ENCODE peak calls at places on chromosome 2, in nine cellular contexts. V, L, O, E, S, F, D, W and X are unnamed samples.

GRCh38 chr2:41941831-41942230 is 106.0 kb upstream of the PKDCC start:
- DNase-seq in S (no peak), O (no peak), D (no peak), F (no peak), V (no peak), L (no peak), E (no peak), W (no peak), X (no peak)

GRCh38 chr2:190180313-190181065 is 118.0 kb upstream of the MSTN start:
- DNase-seq in W (peak; percentile 49), F (peak; percentile 82), L (peak; percentile 68), E (no peak), D (peak; percentile 84), V (no peak), O (peak; percentile 65), S (peak; percentile 10), X (peak; percentile 61)

GRCh38 chr2:222943820-222944219 is 83.0 kb downstream of the ACSL3 start:
- DNase-seq in L (no peak), E (peak; percentile 63), D (no peak), S (peak; percentile 48), V (no peak), W (no peak), O (peak; percentile 50), F (no peak), X (peak; percentile 46)

GRCh38 chr2:135052042-135052876 is at the start of gene RAB3GAP1:
- DNase-seq in O (peak; percentile 95), S (peak; percentile 83), W (peak; percentile 90), D (peak; percentile 81), F (peak; percentile 93), E (peak; percentile 83), V (peak; percentile 84), L (peak; percentile 54), X (peak; percentile 93)

GRCh38 chr2:45896281-45896680 is 244.8 kb downstream of the PRKCE start:
- DNase-seq in O (no peak), S (no peak), D (no peak), W (no peak), V (no peak), F (no peak), L (no peak), E (no peak), X (peak; percentile 52)

GRCh38 chr2:216724190-216724589 is 28.8 kb upstream of the IGFBP5 start:
- DNase-seq in E (no peak), O (no peak), L (no peak), S (no peak), V (no peak), F (no peak), W (no peak), D (no peak), X (no peak)

GRCh38 chr2:217207387-217208010 is 347.6 kb upstream of the TNP1 start:
- DNase-seq in F (peak; percentile 14), E (no peak), D (no peak), O (no peak), W (no peak), S (no peak), V (no peak), L (no peak), X (no peak)

GRCh38 chr2:97740590-97741182 is 27.3 kb downstream of the ZAP70 start:
- DNase-seq in E (peak; percentile 14), V (no peak), O (peak; percentile 65), W (peak; percentile 23), D (no peak), F (peak; percentile 79), L (no peak), S (peak; percentile 34), X (peak; percentile 23)

GRCh38 chr2:237774811-237775553 is 23.6 kb upstream of the RBM44 start:
- DNase-seq in S (peak; percentile 63), D (no peak), E (peak; percentile 50), V (peak; percentile 14), F (peak; percentile 75), L (no peak), O (peak; percentile 67), W (peak; percentile 69), X (peak; percentile 66)

GRCh38 chr2:134300585-134300984 is 46.7 kb downstream of the MGAT5 start:
- DNase-seq in O (no peak), E (no peak), W (peak; percentile 11), F (no peak), V (no peak), D (no peak), S (no peak), L (no peak), X (no peak)

GRCh38 chr2:191620144-191620543 is 57.8 kb upstream of the NABP1 start:
- DNase-seq in L (no peak), O (peak; percentile 59), E (peak; percentile 64), V (no peak), W (no peak), S (no peak), D (no peak), F (no peak), X (peak; percentile 56)

GRCh38 chr2:74328074-74328473 is 15.1 kb downstream of the SLC4A5 start:
- DNase-seq in S (no peak), E (no peak), W (no peak), V (no peak), O (no peak), L (no peak), D (no peak), F (no peak), X (no peak)

GRCh38 chr2:242015366-242016065 is 146.0 kb downstream of the RTP5 start:
- DNase-seq in V (no peak), S (no peak), F (no peak), O (no peak), E (no peak), W (no peak), L (peak; percentile 6), D (no peak), X (no peak)

GRCh38 chr2:223101340-223102039 is 49.5 kb downstream of the KCNE4 start:
- DNase-seq in E (peak; percentile 55), F (peak; percentile 95), D (no peak), O (peak; percentile 57), V (no peak), S (peak; percentile 53), W (peak; percentile 51), L (no peak), X (peak; percentile 23)

GRCh38 chr2:950627-950992 is at the start of gene SNTG2:
- DNase-seq in V (peak; percentile 47), S (no peak), O (peak; percentile 43), W (no peak), E (no peak), D (peak; percentile 56), L (no peak), F (peak; percentile 36), X (peak; percentile 76)

GRCh38 chr2:951224-952006 is 766 bp downstream of the SNTG2 start:
- DNase-seq in S (no peak), W (no peak), E (no peak), D (no peak), V (no peak), L (no peak), O (peak; percentile 6), F (peak; percentile 48), X (no peak)

GRCh38 chr2:949894-950626 is 589 bp upstream of the SNTG2 start:
- DNase-seq in L (no peak), F (peak; percentile 44), E (no peak), V (no peak), O (peak; percentile 10), D (no peak), W (no peak), S (no peak), X (peak; percentile 22)

GRCh38 chr2:946073-947005 is 4.3 kb upstream of the SNTG2 start:
- DNase-seq in E (no peak), W (no peak), D (no peak), O (no peak), F (no peak), V (no peak), S (no peak), L (no peak), X (no peak)

DNA sequence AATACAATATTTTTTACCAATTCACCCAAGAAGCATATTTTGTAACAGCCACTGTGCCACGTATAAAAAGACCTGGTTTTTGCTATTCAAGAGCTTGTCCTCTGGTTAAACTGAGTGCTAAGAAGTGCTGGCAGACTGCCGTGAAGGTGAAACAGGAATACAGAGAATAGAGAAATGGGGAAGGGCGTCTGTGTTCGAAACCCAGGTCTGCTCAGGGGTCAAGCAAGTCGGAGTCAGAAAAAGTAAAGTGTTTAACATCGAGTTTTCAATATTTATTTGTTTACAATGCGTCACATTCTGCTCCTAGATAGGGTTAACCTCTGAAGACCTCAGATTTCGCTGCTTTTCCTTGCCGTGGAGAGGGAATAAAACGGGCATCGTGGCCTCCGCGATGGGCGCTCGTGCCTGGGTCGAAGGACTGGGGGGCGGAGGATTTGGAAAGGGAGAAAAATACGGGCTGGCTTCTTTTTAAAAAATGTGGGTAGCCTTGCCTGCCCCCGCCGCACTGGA is 1.2 kb upstream of the SNTG2 start:
- DNase-seq in S (no peak), L (no peak), V (no peak), E (no peak), W (no peak), F (no peak), D (no peak), O (no peak), X (no peak)
- H3K27me3 ChIP-seq in S (peaks cover 7% of the 10 kb centered on the region), L (peaks cover 80% of the 10 kb centered on the region), V (no peaks in the 10 kb centered on the region), E (peaks cover 28% of the 10 kb centered on the region), W (peaks cover 3% of the 10 kb centered on the region), F (peaks cover 4% of the 10 kb centered on the region), D (peaks cover 72% of the 10 kb centered on the region), O (peaks cover 40% of the 10 kb centered on the region), X (peaks cover 59% of the 10 kb centered on the region)

DNA sequence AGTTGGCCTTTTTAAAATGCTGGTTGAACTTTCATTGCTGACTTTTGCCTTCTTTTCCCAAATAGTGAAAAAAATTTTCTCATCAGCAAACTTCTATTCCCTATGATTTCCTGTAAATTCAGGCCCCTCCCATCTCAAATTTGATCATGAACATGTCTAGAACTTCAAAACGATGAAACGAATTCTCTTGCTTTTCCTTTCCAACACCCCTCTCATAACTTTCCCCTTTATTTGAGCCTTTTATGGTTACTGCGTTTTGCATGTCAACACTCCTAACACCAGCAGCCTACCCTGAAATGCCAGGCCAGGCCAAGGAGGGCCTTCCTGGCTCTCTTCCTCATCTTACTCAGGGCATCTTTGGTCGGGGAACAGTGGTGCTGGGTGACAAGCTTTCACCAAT is 1.7 kb upstream of the HOXD13 start:
- DNase-seq in V (no peak), E (no peak), S (no peak), O (no peak), L (no peak), D (no peak), F (no peak), W (no peak), X (no peak)
- H3K27me3 ChIP-seq in V (peaks cover 85% of the 10 kb centered on the region), E (peaks cover 85% of the 10 kb centered on the region), S (peaks cover 84% of the 10 kb centered on the region), O (peaks cover 25% of the 10 kb centered on the region), L (peaks cover 100% of the 10 kb centered on the region), D (peaks cover 100% of the 10 kb centered on the region), F (peaks cover 76% of the 10 kb centered on the region), W (peaks cover 98% of the 10 kb centered on the region), X (peaks cover 90% of the 10 kb centered on the region)

DNA sequence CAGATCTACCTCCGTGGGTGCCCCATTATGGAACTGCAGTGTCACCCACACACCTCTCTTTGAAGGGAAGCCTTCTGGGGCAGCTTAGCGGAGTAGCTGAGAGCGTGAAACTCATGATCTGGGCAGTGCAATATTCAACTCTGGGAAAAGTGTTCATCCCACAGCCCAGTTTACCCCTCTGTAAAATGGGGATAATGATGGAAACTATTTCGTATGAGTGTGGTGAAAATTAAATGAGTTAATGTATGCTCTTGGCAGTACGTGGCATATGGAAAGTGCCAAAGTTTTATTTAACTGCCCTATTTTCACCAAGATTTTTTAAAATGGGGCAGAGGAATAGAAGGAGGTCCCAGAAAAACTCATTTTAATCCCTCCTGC is 11.5 kb downstream of the EVX2 start:
- DNase-seq in V (no peak), F (no peak), O (no peak), S (no peak), D (no peak), E (no peak), W (no peak), L (no peak), X (no peak)
- H3K27me3 ChIP-seq in V (peaks cover 59% of the 10 kb centered on the region), F (peaks cover 89% of the 10 kb centered on the region), O (peaks cover 86% of the 10 kb centered on the region), S (peaks cover 56% of the 10 kb centered on the region), D (peaks cover 100% of the 10 kb centered on the region), E (peaks cover 93% of the 10 kb centered on the region), W (peaks cover 99% of the 10 kb centered on the region), L (peaks cover 100% of the 10 kb centered on the region), X (peaks cover 97% of the 10 kb centered on the region)

GRCh38 chr2:161414385-161415040 is 1.6 kb upstream of the TBR1 start:
- DNase-seq in E (peak; percentile 11), L (no peak), O (peak; percentile 67), D (peak; percentile 60), W (peak; percentile 44), V (no peak), S (peak; percentile 26), F (peak; percentile 79), X (peak; percentile 57)
- H3K27me3 ChIP-seq in E (peaks cover 49% of the 10 kb centered on the region), L (peaks cover 39% of the 10 kb centered on the region), O (peaks cover 47% of the 10 kb centered on the region), D (peaks cover 55% of the 10 kb centered on the region), W (peaks cover 51% of the 10 kb centered on the region), V (peaks cover 35% of the 10 kb centered on the region), S (peaks cover 44% of the 10 kb centered on the region), F (peaks cover 30% of the 10 kb centered on the region), X (peaks cover 45% of the 10 kb centered on the region)